ENCODE peak calls at places on chromosomes 12 and 14, in ten cellular contexts. Y, Z, V, U, M, I, E, J, D and W are unnamed samples.

GRCh38 chr12:111754671-111755070 is 12.1 kb upstream of the ALDH2 start:
- DNase-seq in Z (no peak), I (peak), U (peak), E (no peak), J (no peak), D (no peak), Y (no peak), M (no peak), V (no peak), W (no peak)

GRCh38 chr12:70883855-70884254 is 36.7 kb downstream of the PTPRR start:
- DNase-seq in E (no peak), Y (no peak), M (no peak), J (no peak), D (no peak), U (no peak), I (no peak), Z (no peak), V (no peak), W (no peak)

GRCh38 chr12:89538902-89539301 is 13.1 kb upstream of the POC1B start:
- DNase-seq in E (no peak), J (no peak), Y (no peak), U (no peak), M (no peak), D (no peak), V (no peak), I (no peak), Z (no peak), W (no peak)

GRCh38 chr12:86698581-86698980 is 442.4 kb upstream of the MGAT4C start:
- DNase-seq in V (no peak), D (no peak), Z (peak), U (no peak), J (no peak), E (no peak), I (no peak), M (no peak), Y (no peak), W (peak)

GRCh38 chr12:124487065-124487833 is 80.2 kb downstream of the NCOR2 start:
- DNase-seq in I (peak), J (no peak), Z (no peak), Y (no peak), V (no peak), D (no peak), U (peak), E (no peak), M (no peak), W (no peak)

GRCh38 chr14:38184132-38184531 is 23.6 kb upstream of the SSTR1 start:
- DNase-seq in I (no peak), Z (no peak), J (no peak), Y (no peak), D (no peak), V (no peak), M (no peak), U (no peak), E (no peak), W (no peak)

GRCh38 chr14:74973003-74973614 is 17.7 kb upstream of the PGF start:
- DNase-seq in I (no peak), Y (no peak), D (no peak), V (peak), J (no peak), E (no peak), M (no peak), Z (no peak), U (peak), W (peak)

GRCh38 chr12:1660304-1661187 is 30.3 kb upstream of the ADIPOR2 start:
- DNase-seq in U (peak), E (no peak), Y (peak), I (peak), M (no peak), V (no peak), J (no peak), D (no peak), Z (no peak), W (peak)

GRCh38 chr14:58960945-58961731 is 227.3 kb upstream of the DAAM1 start:
- DNase-seq in Y (no peak), E (no peak), M (no peak), I (no peak), V (no peak), D (no peak), U (peak), Z (no peak), J (no peak), W (no peak)

GRCh38 chr14:94823556-94824341 is 53.8 kb upstream of the GSC start:
- DNase-seq in V (no peak), D (no peak), E (no peak), J (peak), Z (no peak), I (no peak), M (no peak), U (no peak), Y (no peak), W (peak)

GRCh38 chr12:53701518-53702264 is 25.6 kb downstream of the CALCOCO1 start:
- DNase-seq in Y (peak), M (peak), E (peak), J (no peak), I (peak), U (peak), Z (peak), V (peak), D (no peak), W (peak)

GRCh38 chr12:132070298-132070697 is 73.8 kb downstream of the DDX51 start:
- DNase-seq in Z (no peak), J (no peak), U (no peak), V (no peak), I (no peak), Y (no peak), D (no peak), E (no peak), M (no peak), W (no peak)

GRCh38 chr12:2118481-2119255 is 65.9 kb downstream of the CACNA1C start:
- DNase-seq in U (no peak), D (no peak), V (no peak), I (no peak), J (no peak), Y (no peak), M (no peak), Z (no peak), E (no peak), W (no peak)

GRCh38 chr12:78961171-78961570 is 96.6 kb downstream of the SYT1 start:
- DNase-seq in Z (no peak), I (no peak), E (no peak), Y (no peak), U (no peak), M (no peak), D (no peak), V (no peak), J (no peak), W (no peak)

GRCh38 chr12:76688001-76688400 is 75.9 kb upstream of the ZDHHC17 start:
- DNase-seq in J (no peak), I (no peak), V (no peak), Y (no peak), U (no peak), D (no peak), E (no peak), Z (no peak), M (no peak), W (peak)

GRCh38 chr14:29111554-29111953 is 345.0 kb downstream of the FOXG1 start:
- DNase-seq in D (no peak), E (no peak), U (no peak), V (no peak), I (no peak), M (no peak), Z (no peak), J (no peak), Y (no peak), W (peak)

GRCh38 chr12:99916555-99916954 is 68.2 kb downstream of the ANKS1B start:
- DNase-seq in V (no peak), Y (no peak), I (no peak), U (no peak), Z (no peak), E (no peak), J (no peak), D (no peak), M (no peak), W (peak)

GRCh38 chr12:14961466-14962155 is at the start of gene ARHGDIB:
- DNase-seq in Y (peak), V (peak), E (no peak), U (peak), D (no peak), I (no peak), Z (no peak), J (no peak), M (peak), W (peak)

GRCh38 chr12:47808049-47808448 is 11.7 kb downstream of the HDAC7 start:
- DNase-seq in E (no peak), Y (peak), U (peak), M (peak), V (peak), J (no peak), D (no peak), Z (no peak), I (peak), W (peak)

GRCh38 chr14:91246051-91246852 is 1.7 kb upstream of the GPR68 start:
- DNase-seq in Y (peak), V (no peak), Z (no peak), U (no peak), D (peak), J (no peak), M (peak), I (no peak), E (peak), W (no peak)

GRCh38 chr14:75165586-75166391 is 10.6 kb downstream of the TMED10 start:
- DNase-seq in D (no peak), V (no peak), I (no peak), M (no peak), J (no peak), U (no peak), E (no peak), Z (no peak), Y (no peak), W (no peak)

GRCh38 chr14:43285575-43285974 is 1221.5 kb downstream of the FSCB start:
- DNase-seq in M (no peak), U (no peak), J (no peak), I (no peak), E (no peak), D (no peak), Y (no peak), V (no peak), Z (no peak), W (no peak)

GRCh38 chr14:46574976-46575375 is 76.6 kb downstream of the RPL10L start:
- DNase-seq in Z (no peak), Y (no peak), E (no peak), J (no peak), V (no peak), D (no peak), M (no peak), U (no peak), I (no peak), W (no peak)

GRCh38 chr14:103718572-103718971 is 3.0 kb downstream of the ZFYVE21 start:
- DNase-seq in Y (no peak), Z (no peak), D (no peak), I (no peak), E (no peak), M (no peak), U (no peak), J (no peak), V (no peak), W (no peak)

GRCh38 chr12:94536040-94536965 is 76.6 kb upstream of the CEP83 start:
- DNase-seq in I (no peak), M (no peak), Z (no peak), Y (no peak), U (no peak), D (peak), J (no peak), V (no peak), E (peak), W (no peak)

GRCh38 chr12:47742253-47742825 is 16.3 kb downstream of the RAPGEF3 start:
- DNase-seq in Z (no peak), J (no peak), U (peak), V (peak), Y (peak), M (peak), E (no peak), D (no peak), I (peak), W (peak)

GRCh38 chr14:76089151-76089550 is 62.6 kb upstream of the GPATCH2L start:
- DNase-seq in J (no peak), V (no peak), Z (no peak), U (no peak), E (no peak), I (no peak), Y (no peak), D (no peak), M (no peak), W (no peak)

GRCh38 chr12:56657416-56658379 is 11.9 kb upstream of the ATP5F1B start:
- DNase-seq in V (no peak), U (no peak), M (no peak), Z (no peak), I (no peak), Y (no peak), D (no peak), E (no peak), J (no peak), W (no peak)

GRCh38 chr14:23183479-23183878 is at the start of gene SLC7A8:
- DNase-seq in M (no peak), E (peak), Z (no peak), Y (peak), J (no peak), V (peak), U (peak), I (peak), D (no peak), W (peak)

GRCh38 chr12:46788247-46788887 is 37.4 kb downstream of the SLC38A4 start:
- DNase-seq in Y (no peak), Z (no peak), M (no peak), V (no peak), I (no peak), J (no peak), U (no peak), D (no peak), E (no peak), W (no peak)

GRCh38 chr14:24971255-24971654 is 78.7 kb downstream of the STXBP6 start:
- DNase-seq in Y (no peak), U (no peak), Z (no peak), D (no peak), J (no peak), M (no peak), V (no peak), I (no peak), E (no peak), W (no peak)

GRCh38 chr12:133215724-133216123 is 20.0 kb downstream of the ANHX start:
- DNase-seq in V (no peak), J (no peak), I (no peak), D (no peak), E (no peak), U (no peak), M (no peak), Y (no peak), Z (no peak), W (no peak)

GRCh38 chr14:103623883-103624482 is 5.0 kb upstream of the KLC1 start:
- DNase-seq in I (no peak), V (no peak), E (no peak), Y (no peak), U (peak), M (no peak), D (no peak), Z (no peak), J (no peak), W (no peak)

GRCh38 chr14:81464253-81465001 is 64.3 kb upstream of the STON2 start:
- DNase-seq in I (no peak), V (peak), J (no peak), E (peak), Y (peak), Z (peak), D (peak), M (no peak), U (no peak), W (peak)

GRCh38 chr14:50926851-50927386 is 17.4 kb downstream of the PYGL start:
- DNase-seq in I (no peak), Y (no peak), U (no peak), J (no peak), D (no peak), M (no peak), E (no peak), V (no peak), Z (no peak), W (no peak)